ENCODE peak calls at places on chromosomes 4 and X, in eight cellular contexts. C, P, G, Z, E, T, S and M are unnamed samples.

GRCh38 chr4:85543832-85544231 is 68.9 kb downstream of the ARHGAP24 start:
- DNase-seq in C (no peak), P (no peak), G (peak; percentile 1), Z (no peak), E (no peak), T (no peak), S (peak; percentile 80), M (no peak)

GRCh38 chrX:81003491-81004185 is 194.0 kb upstream of the BRWD3 start:
- DNase-seq in C (no peak), P (no peak), G (no peak), Z (no peak), E (no peak), T (no peak), S (no peak), M (no peak)

GRCh38 chr4:7390366-7390765 is 44.4 kb downstream of the PSAPL1 start:
- DNase-seq in C (no peak), P (no peak), G (no peak), Z (peak; percentile 32), E (no peak), T (peak; percentile 28), S (no peak), M (no peak)

GRCh38 chr4:182453830-182454229 is 210.6 kb downstream of the TENM3 start:
- DNase-seq in C (no peak), P (no peak), G (no peak), Z (no peak), E (peak; percentile 20), T (no peak), S (no peak), M (no peak)

GRCh38 chrX:16869393-16870094 is 618 bp downstream of the RBBP7 start:
- DNase-seq in C (no peak), P (peak; percentile 13), G (peak; percentile 18), Z (no peak), E (peak; percentile 87), T (no peak), S (peak; percentile 18), M (peak; percentile 56)

GRCh38 chr4:55023030-55023429 is 102.4 kb downstream of the KDR start:
- DNase-seq in C (no peak), P (no peak), G (no peak), Z (no peak), E (no peak), T (no peak), S (no peak), M (no peak)

GRCh38 chrX:101229155-101229554 is 9.6 kb downstream of the DRP2 start:
- DNase-seq in C (no peak), P (no peak), G (peak; percentile 82), Z (no peak), E (no peak), T (no peak), S (peak; percentile 54), M (no peak)

GRCh38 chrX:100376581-100376980 is 33.5 kb downstream of the PCDH19 start:
- DNase-seq in C (no peak), P (no peak), G (peak; percentile 1), Z (no peak), E (no peak), T (no peak), S (peak; percentile 4), M (no peak)

GRCh38 chr4:88030565-88031310 is 23.3 kb downstream of the PKD2 start:
- DNase-seq in C (no peak), P (no peak), G (no peak), Z (no peak), E (no peak), T (no peak), S (no peak), M (no peak)

GRCh38 chr4:143294310-143294709 is 42.4 kb upstream of the GAB1 start:
- DNase-seq in C (no peak), P (peak; percentile 85), G (peak; percentile 11), Z (peak; percentile 83), E (no peak), T (peak; percentile 78), S (peak; percentile 60), M (no peak)

GRCh38 chr4:77629885-77630284 is 24.3 kb downstream of the CXCL13 start:
- DNase-seq in C (no peak), P (no peak), G (no peak), Z (no peak), E (no peak), T (no peak), S (no peak), M (no peak)

GRCh38 chr4:5734841-5735240 is 23.8 kb downstream of the EVC start:
- DNase-seq in C (no peak), P (peak; percentile 51), G (no peak), Z (no peak), E (no peak), T (no peak), S (no peak), M (no peak)

GRCh38 chr4:5809216-5809776 is 83.6 kb downstream of the CRMP1 start:
- DNase-seq in C (no peak), P (no peak), G (peak; percentile 41), Z (no peak), E (no peak), T (no peak), S (no peak), M (no peak)

GRCh38 chrX:137071596-137071995 is 37.8 kb upstream of the GPR101 start:
- DNase-seq in C (no peak), P (no peak), G (no peak), Z (no peak), E (no peak), T (no peak), S (no peak), M (no peak)

GRCh38 chrX:103017542-103017941 is 46.4 kb downstream of the BEX1 start:
- DNase-seq in C (no peak), P (no peak), G (no peak), Z (no peak), E (no peak), T (no peak), S (no peak), M (no peak)

GRCh38 chrX:69229436-69229835 is 64.2 kb upstream of the PJA1 start:
- DNase-seq in C (no peak), P (no peak), G (peak; percentile 77), Z (no peak), E (no peak), T (no peak), S (peak; percentile 67), M (no peak)

GRCh38 chr4:95857761-95858160 is 17.9 kb downstream of the PDHA2 start:
- DNase-seq in C (no peak), P (no peak), G (no peak), Z (no peak), E (no peak), T (no peak), S (peak; percentile 20), M (no peak)

GRCh38 chr4:13920901-13921300 is 293.4 kb upstream of the BOD1L1 start:
- DNase-seq in C (no peak), P (no peak), G (peak; percentile 100), Z (peak; percentile 72), E (no peak), T (no peak), S (peak; percentile 100), M (no peak)

GRCh38 chr4:8759987-8760386 is 111.7 kb downstream of the HMX1 start:
- DNase-seq in C (no peak), P (no peak), G (no peak), Z (no peak), E (no peak), T (peak; percentile 10), S (no peak), M (no peak)

GRCh38 chr4:100254237-100254636 is 64.0 kb upstream of the DDIT4L start:
- DNase-seq in C (no peak), P (no peak), G (no peak), Z (no peak), E (no peak), T (no peak), S (no peak), M (no peak)

GRCh38 chr4:74874785-74875367 is 58.0 kb upstream of the PARM1 start:
- DNase-seq in C (peak; percentile 20), P (no peak), G (peak; percentile 84), Z (no peak), E (peak; percentile 87), T (no peak), S (peak; percentile 89), M (no peak)

GRCh38 chr4:5988086-5988845 is 30.0 kb downstream of the C4orf50 start:
- DNase-seq in C (no peak), P (no peak), G (no peak), Z (no peak), E (no peak), T (peak; percentile 14), S (no peak), M (no peak)

GRCh38 chr4:130545171-130545570 is 1449.2 kb downstream of the C4orf33 start:
- DNase-seq in C (no peak), P (no peak), G (no peak), Z (no peak), E (no peak), T (no peak), S (no peak), M (no peak)

DNA sequence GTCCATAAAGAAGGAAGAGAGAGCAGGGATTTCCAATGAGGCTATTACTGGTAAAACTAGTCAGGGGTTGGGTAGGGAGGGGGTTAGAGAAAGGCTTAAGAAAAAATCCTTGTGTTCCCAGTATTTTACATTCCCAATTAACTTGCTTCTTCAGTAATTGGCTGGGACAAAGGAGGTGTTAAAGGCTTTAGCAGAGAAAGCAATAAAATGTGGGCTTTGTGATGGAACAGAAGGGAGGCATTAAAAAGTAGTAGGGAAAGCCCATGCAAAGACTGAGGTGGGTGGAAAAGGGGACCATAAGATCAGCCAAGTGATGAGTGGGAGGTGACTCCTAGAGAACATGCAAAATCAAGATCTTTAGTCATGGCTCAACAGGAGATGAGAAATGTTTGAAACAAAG is 1467.2 kb downstream of the RPA4 start:
- DNase-seq in C (no peak), P (no peak), G (no peak), Z (no peak), E (peak; percentile 88), T (no peak), S (no peak), M (no peak)
- TF ChIP-seq CTCF in C (no peak), P (no peak), G (no peak), Z (no peak), E (no peak), T (no peak), S (no peak), M (no peak)

GRCh38 chr4:184907216-184907615 is 81.4 kb upstream of the ACSL1 start:
- DNase-seq in C (no peak), P (no peak), G (no peak), Z (no peak), E (no peak), T (no peak), S (peak; percentile 21), M (no peak)
- TF ChIP-seq CTCF in C (peak; percentile 34), P (peak; percentile 28), G (no peak), Z (no peak), E (no peak), T (no peak), S (no peak), M (no peak)

GRCh38 chr4:151519728-151520415 is 110.9 kb downstream of the FHIP1A start:
- DNase-seq in C (no peak), P (no peak), G (no peak), Z (no peak), E (no peak), T (no peak), S (no peak), M (no peak)
- TF ChIP-seq CTCF in C (no peak), P (no peak), G (no peak), Z (no peak), E (no peak), T (no peak), S (no peak), M (no peak)

DNA sequence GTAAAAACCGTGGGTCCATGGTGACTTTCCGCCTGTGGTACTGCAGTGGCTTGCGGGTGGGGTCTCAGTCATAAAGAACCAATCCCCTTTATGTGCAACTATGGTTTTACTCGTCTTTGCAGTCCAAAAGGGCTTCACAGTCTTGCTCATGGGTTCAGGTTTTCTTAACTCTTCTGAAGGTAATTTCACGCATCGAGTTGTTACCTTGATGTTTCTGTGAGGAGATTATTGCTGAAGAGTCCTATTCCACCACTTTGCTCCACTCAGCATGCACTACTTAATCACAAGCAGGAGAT is 41.5 kb downstream of the F8 start:
- DNase-seq in C (no peak), P (no peak), G (no peak), Z (no peak), E (no peak), T (no peak), S (no peak), M (no peak)
- TF ChIP-seq CTCF in C (no peak), P (no peak), G (no peak), Z (no peak), E (no peak), T (no peak), S (no peak), M (peak; percentile 5)